ENCODE peak calls at places on chromosomes 16 and 17, in five cellular contexts. R is GM19239, Y is ELR, E is SK-MEL-5, J is T-helper 9 cell. G is an unnamed sample.

GRCh38 chr16:84940670-84941551 is 70.4 kb downstream of the ZDHHC7 start:
- DNase-seq in R (no peak), Y (no peak), E (no peak), J (no peak), G (no peak)

GRCh38 chr17:83196973-83197880 is 117.8 kb downstream of the METRNL start:
- DNase-seq in R (no peak), Y (no peak), E (no peak), J (no peak), G (no peak)

GRCh38 chr17:64183815-64184397 is 54.0 kb upstream of the ERN1 start:
- DNase-seq in R (no peak), Y (peak; percentile 91), E (no peak), J (no peak), G (no peak)

GRCh38 chr16:46715769-46716305 is 26.4 kb downstream of the ORC6 start:
- DNase-seq in R (no peak), Y (no peak), E (no peak), J (no peak), G (no peak)

GRCh38 chr16:85611455-85612190 is 1.5 kb upstream of the GSE1 start:
- DNase-seq in R (no peak), Y (peak; percentile 88), E (peak; percentile 60), J (peak; percentile 37), G (peak; percentile 93)

GRCh38 chr16:66899945-66900688 is 18.6 kb downstream of the CDH16 start:
- DNase-seq in R (no peak), Y (peak; percentile 79), E (no peak), J (no peak), G (peak; percentile 63)

GRCh38 chr17:73165616-73166404 is 1.0 kb downstream of the SSTR2 start:
- DNase-seq in R (no peak), Y (peak; percentile 36), E (no peak), J (no peak), G (no peak)

GRCh38 chr17:79125503-79125902 is 50.9 kb downstream of the ENGASE start:
- DNase-seq in R (no peak), Y (no peak), E (no peak), J (no peak), G (no peak)

GRCh38 chr17:7627250-7628121 is at the start of gene SAT2:
- DNase-seq in R (peak; percentile 95), Y (peak; percentile 96), E (peak; percentile 94), J (peak; percentile 75), G (peak; percentile 97)

GRCh38 chr17:78471635-78472034 is 93.2 kb downstream of the PGS1 start:
- DNase-seq in R (no peak), Y (no peak), E (no peak), J (no peak), G (no peak)

GRCh38 chr17:2214887-2215615 is 88.5 kb downstream of the SMG6 start:
- DNase-seq in R (no peak), Y (peak; percentile 64), E (no peak), J (no peak), G (peak; percentile 28)

GRCh38 chr16:67199011-67199807 is at the start of gene ELMO3:
- DNase-seq in R (no peak), Y (no peak), E (no peak), J (no peak), G (no peak)

GRCh38 chr16:87053016-87053982 is 263.9 kb downstream of the C16orf95 start:
- DNase-seq in R (no peak), Y (no peak), E (no peak), J (no peak), G (no peak)

GRCh38 chr16:77336637-77337036 is 98.2 kb downstream of the ADAMTS18 start:
- DNase-seq in R (no peak), Y (no peak), E (no peak), J (no peak), G (no peak)